ENCODE peak calls at places on chromosomes 16 and 17, in eight cellular contexts. V is NCI-H226; Q is effector memory CD4-positive, alpha-beta T cell; F is fibroblast of the aortic adventitia; U is NCI-H460; M is AG10803; Y is NCI-H345; O is cardiac fibroblast. L is an unnamed sample.

GRCh38 chr16:6335072-6335471 is 997.6 kb upstream of the RBFOX1 start:
- DNase-seq in O (no peak), V (no peak), F (no peak), M (no peak), U (no peak), Y (no peak), Q (no peak), L (peak)

GRCh38 chr16:49459953-49460735 is 86.5 kb downstream of the C16orf78 start:
- DNase-seq in M (no peak), V (no peak), U (no peak), Q (no peak), O (no peak), Y (no peak), F (no peak), L (no peak)

GRCh38 chr17:8563981-8564602 is 66.4 kb downstream of the MYH10 start:
- DNase-seq in V (no peak), Y (no peak), Q (no peak), F (peak), O (no peak), U (no peak), M (peak), L (no peak)

GRCh38 chr16:54212893-54213292 is 73.7 kb downstream of the IRX3 start:
- DNase-seq in O (no peak), Q (no peak), M (no peak), U (no peak), Y (no peak), F (no peak), V (no peak), L (no peak)

GRCh38 chr16:47716571-47716970 is 255.4 kb downstream of the PHKB start:
- DNase-seq in M (no peak), Q (no peak), O (no peak), Y (no peak), F (peak), U (no peak), V (peak), L (no peak)

GRCh38 chr17:45430738-45431530 is 1.7 kb downstream of the ARHGAP27 start:
- DNase-seq in F (no peak), U (no peak), M (no peak), O (no peak), V (no peak), Q (no peak), Y (no peak), L (peak)

GRCh38 chr17:29060475-29060874 is 17.5 kb downstream of the PIPOX start:
- DNase-seq in V (no peak), O (no peak), Y (no peak), M (no peak), U (no peak), F (no peak), Q (no peak), L (no peak)

GRCh38 chr17:4970273-4970672 is 2.7 kb upstream of the SPAG7 start:
- DNase-seq in M (no peak), V (no peak), O (no peak), Q (no peak), U (no peak), F (no peak), Y (no peak), L (no peak)

GRCh38 chr16:18059577-18059976 is 277.0 kb downstream of the NPIPA8 start:
- DNase-seq in V (no peak), Y (no peak), M (no peak), U (no peak), F (no peak), Q (no peak), O (no peak), L (no peak)

GRCh38 chr16:47463771-47464624 is 2.9 kb downstream of the PHKB start:
- DNase-seq in Y (no peak), Q (no peak), O (no peak), F (no peak), M (peak), V (no peak), U (no peak), L (peak)

GRCh38 chr17:32921013-32921412 is 6.9 kb upstream of the TMEM98 start:
- DNase-seq in Y (no peak), O (no peak), U (no peak), Q (no peak), M (no peak), V (no peak), F (no peak), L (no peak)

GRCh38 chr17:28908640-28909098 is 5.8 kb upstream of the DHRS13 start:
- DNase-seq in M (peak), O (peak), Y (no peak), F (peak), U (no peak), V (peak), Q (no peak), L (no peak)

GRCh38 chr16:28260193-28260592 is 32.1 kb upstream of the SBK1 start:
- DNase-seq in U (no peak), Y (no peak), V (no peak), F (peak), O (no peak), Q (no peak), M (no peak), L (no peak)

GRCh38 chr17:77867308-77867781 is 91.2 kb upstream of the TNRC6C start:
- DNase-seq in Q (no peak), Y (no peak), O (no peak), V (no peak), F (no peak), U (no peak), M (no peak), L (peak)

L was measured in GM12865.